ENCODE peak calls at places on chromosomes 11 and 22, in six cellular contexts. F is GDM1; C is HS-27A; O is OCI-LY7; J is anterior cingulate cortex; B is stimulated activated CD8-positive, alpha-beta memory T cell treated with anti-CD3 and anti-CD28 coated beads, Interleukin-4, amount 100 ng/mL, for 48 hours. K is an unnamed sample.

GRCh38 chr22:19750666-19751490 is 9.7 kb upstream of the TBX1 start:
- DNase-seq in F (no peak), C (no peak), O (no peak), J (no peak), B (no peak), K (no peak)

GRCh38 chr22:50179937-50180726 is 5.6 kb upstream of the TRABD start:
- DNase-seq in F (no peak), C (no peak), O (no peak), J (no peak), B (no peak), K (no peak)

GRCh38 chr11:134636071-134636470 is 224.0 kb upstream of the B3GAT1 start:
- DNase-seq in F (no peak), C (no peak), O (no peak), J (no peak), B (no peak), K (no peak)

GRCh38 chr11:69896250-69896649 is 77.0 kb upstream of the FGF3 start:
- DNase-seq in F (no peak), C (no peak), O (no peak), J (no peak), B (no peak), K (no peak)

GRCh38 chr11:23413057-23413456 is 552.8 kb upstream of the CCDC179 start:
- DNase-seq in F (no peak), C (no peak), O (no peak), J (no peak), B (no peak), K (no peak)

GRCh38 chr11:39341461-39341860 is 2118.0 kb downstream of the LRRC4C start:
- DNase-seq in F (no peak), C (no peak), O (no peak), J (no peak), B (no peak), K (no peak)

GRCh38 chr22:38873469-38874411 is 1.7 kb upstream of the CBX6 start:
- DNase-seq in F (no peak), C (no peak), O (no peak), J (no peak), B (peak), K (no peak)

GRCh38 chr11:67055812-67056211 is 835 bp upstream of the RHOD start:
- DNase-seq in F (no peak), C (no peak), O (no peak), J (no peak), B (no peak), K (no peak)

GRCh38 chr11:115848080-115848479 is 343.9 kb upstream of the CADM1 start:
- DNase-seq in F (no peak), C (no peak), O (no peak), J (no peak), B (no peak), K (no peak)

GRCh38 chr22:38348751-38349496 is 31.7 kb upstream of the CSNK1E start:
- DNase-seq in F (no peak), C (no peak), O (no peak), J (no peak), B (peak), K (no peak)

GRCh38 chr11:33893711-33894401 is 2.0 kb upstream of the LMO2 start:
- DNase-seq in F (peak), C (no peak), O (peak), J (no peak), B (peak), K (peak)

GRCh38 chr11:115279831-115280761 is 224.1 kb downstream of the CADM1 start:
- DNase-seq in F (no peak), C (no peak), O (no peak), J (no peak), B (no peak), K (no peak)

GRCh38 chr22:23484651-23485050 is 95.4 kb downstream of the IGLL1 start:
- DNase-seq in F (no peak), C (no peak), O (no peak), J (no peak), B (no peak), K (no peak)

GRCh38 chr11:46725338-46726205 is 6.6 kb downstream of the F2 start:
- DNase-seq in F (no peak), C (no peak), O (no peak), J (no peak), B (no peak), K (no peak)

GRCh38 chr11:96065379-96065778 is 141.5 kb upstream of the MTMR2 start:
- DNase-seq in F (no peak), C (no peak), O (no peak), J (no peak), B (no peak), K (no peak)

GRCh38 chr11:69403556-69404215 is 77.8 kb upstream of the LINC01488 start:
- DNase-seq in F (no peak), C (no peak), O (no peak), J (no peak), B (no peak), K (no peak)

GRCh38 chr11:71476031-71476430 is 23.0 kb downstream of the NADSYN1 start:
- DNase-seq in F (no peak), C (no peak), O (no peak), J (no peak), B (no peak), K (no peak)

GRCh38 chr11:120168960-120169681 is 31.2 kb upstream of the TRIM29 start:
- DNase-seq in F (peak), C (no peak), O (no peak), J (peak), B (peak), K (peak)

GRCh38 chr11:78419327-78419726 is 1.7 kb upstream of the GAB2 start:
- DNase-seq in F (no peak), C (peak), O (no peak), J (no peak), B (no peak), K (no peak)

GRCh38 chr11:12403122-12403994 is 26.0 kb downstream of the PARVA start:
- DNase-seq in F (no peak), C (no peak), O (no peak), J (no peak), B (no peak), K (no peak)

GRCh38 chr11:118592616-118593367 is 14.6 kb upstream of the PHLDB1 start:
- DNase-seq in F (no peak), C (no peak), O (no peak), J (peak), B (no peak), K (peak)

GRCh38 chr22:27502327-27502726 is 299.2 kb downstream of the MN1 start:
- DNase-seq in F (no peak), C (no peak), O (no peak), J (no peak), B (no peak), K (no peak)

GRCh38 chr11:120675171-120675570 is 163.6 kb downstream of the GRIK4 start:
- DNase-seq in F (no peak), C (no peak), O (no peak), J (no peak), B (no peak), K (no peak)